ENCODE peak calls at places on chromosomes 4 and X, in five cellular contexts. T is SK-N-SH, L is GM12878, G is H1, Q is HepG2. C is an unnamed sample.

GRCh38 chr4:113837397-113837796 is 75.9 kb upstream of the CAMK2D start:
- DNase-seq in T (no peak), L (peak; percentile 94), G (no peak), Q (no peak), C (no peak)

GRCh38 chr4:144709793-144710525 is 64.0 kb downstream of the HHIP start:
- DNase-seq in T (no peak), L (no peak), G (no peak), Q (no peak), C (no peak)

GRCh38 chrX:13151806-13152510 is 107.5 kb upstream of the FAM9C start:
- DNase-seq in T (no peak), L (no peak), G (no peak), Q (no peak), C (no peak)

GRCh38 chr4:135120190-135120589 is 918.6 kb upstream of the PABPC4L start:
- DNase-seq in T (no peak), L (no peak), G (no peak), Q (no peak), C (no peak)

GRCh38 chrX:66200855-66201795 is 37.1 kb downstream of the HEPH start:
- DNase-seq in T (no peak), L (no peak), G (no peak), Q (no peak), C (no peak)

GRCh38 chr4:40372651-40373050 is 37.5 kb downstream of the CHRNA9 start:
- DNase-seq in T (no peak), L (no peak), G (no peak), Q (no peak), C (no peak)

GRCh38 chrX:10004832-10005475 is 37.8 kb downstream of the CLDN34 start:
- DNase-seq in T (no peak), L (no peak), G (no peak), Q (no peak), C (no peak)

GRCh38 chr4:136121431-136121830 is 1410.9 kb downstream of the PCDH18 start:
- DNase-seq in T (no peak), L (no peak), G (no peak), Q (no peak), C (no peak)

GRCh38 chrX:71599965-71600364 is 18.3 kb downstream of the CXCR3 start:
- DNase-seq in T (no peak), L (no peak), G (no peak), Q (no peak), C (no peak)

GRCh38 chrX:47608130-47608810 is 11.4 kb downstream of the SYN1 start:
- DNase-seq in T (no peak), L (no peak), G (no peak), Q (no peak), C (peak; percentile 67)

GRCh38 chrX:51614353-51614752 is 4.4 kb downstream of the CENPVL3 start:
- DNase-seq in T (peak; percentile 47), L (no peak), G (peak; percentile 42), Q (peak; percentile 2), C (peak; percentile 17)

GRCh38 chr4:95049838-95050237 is 292.1 kb downstream of the BMPR1B start:
- DNase-seq in T (no peak), L (no peak), G (no peak), Q (no peak), C (no peak)

GRCh38 chr4:80199004-80199579 is 1.8 kb downstream of the PRDM8 start:
- DNase-seq in T (no peak), L (no peak), G (no peak), Q (no peak), C (no peak)

GRCh38 chr4:161457311-161457710 is 706.5 kb downstream of the FSTL5 start:
- DNase-seq in T (no peak), L (no peak), G (no peak), Q (no peak), C (no peak)

GRCh38 chr4:89298160-89298559 is 9.4 kb downstream of the GPRIN3 start:
- DNase-seq in T (no peak), L (no peak), G (no peak), Q (no peak), C (no peak)

GRCh38 chr4:102172341-102172740 is 172.9 kb downstream of the SLC39A8 start:
- DNase-seq in T (no peak), L (no peak), G (no peak), Q (no peak), C (no peak)

GRCh38 chrX:127558811-127559210 is 493.4 kb downstream of the ACTRT1 start:
- DNase-seq in T (no peak), L (no peak), G (no peak), Q (no peak), C (no peak)
- TF ChIP-seq GABPA in T (no peak), L (no peak), G (no peak), Q (no peak), C (no peak)

GRCh38 chrX:1442016-1442665 is 10.6 kb downstream of the ASMTL start:
- DNase-seq in T (no peak), L (no peak), G (no peak), Q (no peak), C (no peak)

GRCh38 chrX:1440506-1440905 is 12.2 kb downstream of the ASMTL start:
- DNase-seq in T (no peak), L (no peak), G (no peak), Q (no peak), C (no peak)

GRCh38 chrX:1444896-1445480 is 7.7 kb downstream of the ASMTL start:
- DNase-seq in T (no peak), L (no peak), G (no peak), Q (no peak), C (no peak)

GRCh38 chrX:1442724-1443367 is 9.9 kb downstream of the ASMTL start:
- DNase-seq in T (no peak), L (no peak), G (no peak), Q (no peak), C (no peak)

GRCh38 chrX:1443496-1444075 is 9.1 kb downstream of the ASMTL start:
- DNase-seq in T (no peak), L (no peak), G (no peak), Q (no peak), C (no peak)
- TF ChIP-seq POLR2AphosphoS5 in T (no peak), L (peak; percentile 46), G (no peak), Q (no peak), C (no peak)

GRCh38 chrX:109687903-109688302 is 45.2 kb downstream of the ACSL4 start:
- DNase-seq in T (no peak), L (no peak), G (no peak), Q (no peak), C (no peak)
- H3K79me2 ChIP-seq in T (peaks cover 54% of the 10 kb centered on the region), L (peaks cover 2% of the 10 kb centered on the region), G (no peaks in the 10 kb centered on the region), Q (peaks cover 98% of the 10 kb centered on the region), C (no peaks in the 10 kb centered on the region)

GRCh38 chrX:41666251-41666650 is 22.5 kb upstream of the GPR34 start:
- DNase-seq in T (no peak), L (no peak), G (no peak), Q (no peak), C (no peak)
- TF ChIP-seq GABPA in T (no peak), L (no peak), G (no peak), Q (no peak), C (no peak)